ENCODE peak calls at places on chromosomes 11 and 22, in nine cellular contexts. F, W, C, D, I, Q, Z, K and U are unnamed samples.

GRCh38 chr22:48208894-48209293 is 1446.4 kb downstream of the TBC1D22A start:
- DNase-seq in Q (no peak), Z (no peak), F (no peak), C (no peak), I (no peak), W (no peak), K (no peak), D (no peak), U (no peak)

GRCh38 chr11:128589998-128590397 is 2.6 kb upstream of the ETS1 start:
- DNase-seq in C (no peak), Q (no peak), W (no peak), Z (no peak), F (no peak), K (no peak), D (no peak), I (no peak), U (no peak)

GRCh38 chr22:46763051-46763705 is 728 bp downstream of the TBC1D22A start:
- DNase-seq in Q (peak; percentile 39), D (peak; percentile 13), C (no peak), K (no peak), I (peak; percentile 30), W (no peak), F (no peak), Z (no peak), U (no peak)

GRCh38 chr22:19504900-19505734 is 19.1 kb downstream of the CLDN5 start:
- DNase-seq in F (no peak), C (no peak), K (no peak), Z (no peak), W (no peak), I (no peak), Q (no peak), D (no peak), U (no peak)

GRCh38 chr11:92222701-92223100 is 1.9 kb upstream of the FAT3 start:
- DNase-seq in Z (no peak), C (no peak), F (no peak), D (no peak), K (no peak), Q (no peak), W (no peak), I (no peak), U (no peak)

GRCh38 chr11:92390783-92391182 is 166.2 kb downstream of the FAT3 start:
- DNase-seq in F (no peak), C (no peak), W (no peak), D (no peak), K (no peak), I (no peak), Q (no peak), Z (no peak), U (no peak)

GRCh38 chr22:48951836-48952235 is 875.8 kb downstream of the BRD1 start:
- DNase-seq in I (no peak), W (no peak), K (no peak), C (no peak), Z (no peak), D (no peak), Q (no peak), F (no peak), U (no peak)

GRCh38 chr22:31977141-31977781 is 32.9 kb downstream of the YWHAH start:
- DNase-seq in W (peak; percentile 60), Z (peak; percentile 79), Q (peak; percentile 74), C (peak; percentile 72), F (peak; percentile 66), D (peak; percentile 81), K (peak; percentile 34), I (peak; percentile 89), U (peak; percentile 82)

GRCh38 chr11:86977441-86978050 is 22.4 kb upstream of the FZD4 start:
- DNase-seq in I (no peak), D (no peak), K (no peak), C (no peak), W (no peak), Q (no peak), Z (no peak), F (no peak), U (no peak)

GRCh38 chr11:67437082-67437821 is at the start of gene PTPRCAP:
- DNase-seq in F (peak; percentile 40), I (peak; percentile 71), C (no peak), Q (peak; percentile 65), K (no peak), Z (peak; percentile 71), D (no peak), W (peak; percentile 87), U (no peak)

GRCh38 chr11:69923196-69923595 is 104.0 kb upstream of the FGF3 start:
- DNase-seq in C (no peak), Q (no peak), K (peak; percentile 4), W (no peak), D (no peak), Z (no peak), I (no peak), F (no peak), U (no peak)